ENCODE peak calls at places on chromosomes 2 and 18, in eight cellular contexts. L, O, Z, A, Q, I, N and E are unnamed samples. For H3K9me3, the result is how much of the 10 kb centered on the place peaks cover.

GRCh38 chr2:206442854-206443734 is at the start of gene ADAM23:
- DNase-seq in L (peak), O (no peak), Z (no peak), A (no peak), Q (peak), I (no peak), N (no peak), E (peak)

GRCh38 chr2:241949736-241950412 is 80.3 kb downstream of the RTP5 start:
- DNase-seq in L (no peak), O (no peak), Z (no peak), A (peak), Q (no peak), I (no peak), N (peak), E (no peak)

GRCh38 chr2:62740221-62740620 is 34.7 kb downstream of the EHBP1 start:
- DNase-seq in L (no peak), O (no peak), Z (no peak), A (no peak), Q (no peak), I (no peak), N (no peak), E (no peak)

GRCh38 chr2:46689993-46690392 is 210.6 kb downstream of the TMEM247 start:
- DNase-seq in L (no peak), O (no peak), Z (no peak), A (no peak), Q (no peak), I (no peak), N (no peak), E (no peak)

GRCh38 chr2:85430780-85431601 is 12.5 kb downstream of the SH2D6 start:
- DNase-seq in L (no peak), O (no peak), Z (no peak), A (peak), Q (no peak), I (no peak), N (no peak), E (no peak)

GRCh38 chr18:45626330-45627203 is 11.3 kb downstream of the SLC14A2 start:
- DNase-seq in L (no peak), O (no peak), Z (no peak), A (peak), Q (peak), I (no peak), N (no peak), E (no peak)

GRCh38 chr2:175854149-175854548 is 147.9 kb downstream of the LNPK start:
- DNase-seq in L (no peak), O (no peak), Z (no peak), A (no peak), Q (no peak), I (no peak), N (no peak), E (no peak)

GRCh38 chr18:73980289-73980979 is 167.2 kb downstream of the FBXO15 start:
- DNase-seq in L (no peak), O (peak), Z (no peak), A (no peak), Q (peak), I (no peak), N (no peak), E (no peak)

GRCh38 chr2:134431837-134432437 is 178.1 kb downstream of the MGAT5 start:
- DNase-seq in L (no peak), O (no peak), Z (no peak), A (no peak), Q (peak), I (no peak), N (no peak), E (no peak)

GRCh38 chr2:64086347-64087082 is 57.7 kb downstream of the PELI1 start:
- DNase-seq in L (no peak), O (no peak), Z (no peak), A (no peak), Q (no peak), I (no peak), N (no peak), E (no peak)

GRCh38 chr2:26567534-26567933 is 73.6 kb downstream of the CIB4 start:
- DNase-seq in L (no peak), O (no peak), Z (no peak), A (peak), Q (no peak), I (peak), N (no peak), E (no peak)

GRCh38 chr2:8767324-8767723 is 70.1 kb downstream of the KIDINS220 start:
- DNase-seq in L (no peak), O (peak), Z (no peak), A (no peak), Q (no peak), I (no peak), N (no peak), E (no peak)

GRCh38 chr2:200397785-200398184 is 91.3 kb downstream of the SPATS2L start:
- DNase-seq in L (no peak), O (no peak), Z (no peak), A (no peak), Q (peak), I (no peak), N (no peak), E (no peak)

GRCh38 chr18:74128114-74128513 is 19.5 kb downstream of the FBXO15 start:
- DNase-seq in L (no peak), O (no peak), Z (no peak), A (no peak), Q (no peak), I (no peak), N (no peak), E (no peak)

GRCh38 chr2:188292446-188293239 is 969 bp downstream of the GULP1 start:
- DNase-seq in L (peak), O (no peak), Z (no peak), A (peak), Q (peak), I (peak), N (peak), E (no peak)

GRCh38 chr2:62443471-62443870 is 62.5 kb downstream of the TMEM17 start:
- DNase-seq in L (no peak), O (no peak), Z (no peak), A (no peak), Q (no peak), I (no peak), N (no peak), E (no peak)

GRCh38 chr2:232929303-232930123 is 59.4 kb downstream of the SNORC start:
- DNase-seq in L (no peak), O (no peak), Z (no peak), A (no peak), Q (no peak), I (no peak), N (no peak), E (no peak)

GRCh38 chr2:43169091-43169936 is 57.1 kb downstream of the ZFP36L2 start:
- DNase-seq in L (peak), O (no peak), Z (peak), A (no peak), Q (no peak), I (peak), N (peak), E (peak)

GRCh38 chr18:30271716-30272115 is 770.8 kb downstream of the DSC3 start:
- DNase-seq in L (no peak), O (no peak), Z (no peak), A (no peak), Q (peak), I (no peak), N (no peak), E (no peak)

GRCh38 chr18:7152485-7152884 is 34.9 kb upstream of the LAMA1 start:
- DNase-seq in L (no peak), O (no peak), Z (no peak), A (no peak), Q (no peak), I (no peak), N (no peak), E (no peak)

GRCh38 chr2:30385327-30385726 is 61.7 kb upstream of the LCLAT1 start:
- DNase-seq in L (no peak), O (no peak), Z (no peak), A (no peak), Q (peak), I (no peak), N (no peak), E (no peak)

GRCh38 chr2:80086831-80087230 is 217.7 kb downstream of the LRRTM1 start:
- DNase-seq in L (no peak), O (no peak), Z (no peak), A (no peak), Q (no peak), I (no peak), N (no peak), E (no peak)

GRCh38 chr2:147488472-147488871 is 356.4 kb upstream of the ACVR2A start:
- DNase-seq in L (no peak), O (no peak), Z (no peak), A (no peak), Q (no peak), I (no peak), N (no peak), E (no peak)

GRCh38 chr2:230520061-230520874 is 104.3 kb downstream of the SP100 start:
- DNase-seq in L (no peak), O (no peak), Z (no peak), A (no peak), Q (no peak), I (no peak), N (no peak), E (no peak)

GRCh38 chr2:48131503-48132293 is 225.4 kb upstream of the FBXO11 start:
- DNase-seq in L (no peak), O (no peak), Z (no peak), A (no peak), Q (no peak), I (no peak), N (no peak), E (no peak)

GRCh38 chr2:231369580-231370428 is 25.7 kb upstream of the B3GNT7 start:
- DNase-seq in L (peak), O (no peak), Z (no peak), A (no peak), Q (no peak), I (no peak), N (no peak), E (no peak)

GRCh38 chr2:74715880-74716279 is 61.8 kb downstream of the SEMA4F start:
- DNase-seq in L (no peak), O (no peak), Z (no peak), A (no peak), Q (no peak), I (no peak), N (no peak), E (no peak)

GRCh38 chr2:117957616-117958015 is 56.3 kb downstream of the CCDC93 start:
- DNase-seq in L (no peak), O (no peak), Z (no peak), A (no peak), Q (peak), I (no peak), N (no peak), E (no peak)

GRCh38 chr2:96184188-96184587 is 24.4 kb downstream of the STARD7 start:
- DNase-seq in L (no peak), O (no peak), Z (no peak), A (no peak), Q (no peak), I (no peak), N (no peak), E (no peak)

GRCh38 chr2:173657996-173658717 is 303.5 kb downstream of the CDCA7 start:
- DNase-seq in L (no peak), O (peak), Z (no peak), A (no peak), Q (peak), I (no peak), N (no peak), E (no peak)

GRCh38 chr2:15159751-15160177 is 401.4 kb downstream of the NBAS start:
- DNase-seq in L (no peak), O (peak), Z (no peak), A (no peak), Q (peak), I (no peak), N (no peak), E (no peak)

GRCh38 chr18:74163019-74163656 is 14.8 kb downstream of the TIMM21 start:
- DNase-seq in L (no peak), O (no peak), Z (no peak), A (no peak), Q (peak), I (no peak), N (no peak), E (no peak)

GRCh38 chr2:27663160-27663462 is 303 bp downstream of the SUPT7L start:
- DNase-seq in L (peak), O (no peak), Z (no peak), A (no peak), Q (no peak), I (peak), N (peak), E (no peak)

GRCh38 chr2:27664245-27664574 is 521 bp downstream of the SLC4A1AP start:
- DNase-seq in L (no peak), O (no peak), Z (no peak), A (no peak), Q (no peak), I (no peak), N (no peak), E (no peak)

GRCh38 chr2:27661371-27661770 is 2.0 kb downstream of the SUPT7L start:
- DNase-seq in L (no peak), O (no peak), Z (no peak), A (no peak), Q (no peak), I (no peak), N (no peak), E (no peak)

GRCh38 chr2:27664622-27665363 is 1.1 kb downstream of the SLC4A1AP start:
- DNase-seq in L (no peak), O (no peak), Z (no peak), A (no peak), Q (no peak), I (no peak), N (no peak), E (no peak)

DNA sequence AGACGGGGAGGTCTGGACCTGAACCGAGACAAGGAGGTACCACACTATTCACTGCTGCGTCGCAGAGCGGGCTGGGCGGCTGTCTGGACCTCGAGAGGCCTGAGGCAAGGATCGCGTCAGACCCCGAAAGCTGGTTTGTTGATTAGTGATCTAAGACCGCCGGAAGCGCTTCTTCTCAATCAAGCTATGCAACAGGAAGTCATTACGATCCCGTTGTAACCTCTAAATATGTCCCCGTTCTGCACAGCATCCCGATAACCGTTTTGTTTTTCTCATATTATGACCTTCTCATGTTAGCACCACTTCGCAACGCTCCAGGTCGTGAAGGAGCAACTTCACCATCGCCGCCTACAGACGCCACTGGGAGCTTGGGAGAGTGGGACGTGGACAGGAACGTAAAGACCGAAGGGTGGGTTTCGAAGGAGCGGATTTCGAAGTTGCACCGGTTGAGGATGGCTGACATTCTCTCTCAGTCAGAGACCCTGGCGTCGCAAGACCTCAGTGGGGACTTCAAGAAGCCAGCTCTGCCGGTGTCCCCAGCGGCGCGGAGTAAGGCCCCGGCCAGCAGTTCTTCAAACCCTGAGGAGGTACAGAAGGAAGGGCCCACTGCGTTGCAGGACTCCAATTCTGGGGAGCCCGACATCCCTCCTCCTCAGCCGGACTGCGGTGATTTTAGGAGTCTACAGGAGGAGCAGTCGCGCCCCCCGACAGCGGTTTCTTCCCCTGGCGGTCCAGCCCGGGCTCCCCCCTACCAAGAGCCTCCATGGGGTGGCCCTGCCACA is at the start of the genes SLC4A1AP and SUPT7L:
- DNase-seq in L (peak), O (peak), Z (peak), A (peak), Q (peak), I (peak), N (peak), E (peak)
- TF ChIP-seq CTCF in L (peak), O (peak), Z (peak), A (no peak), Q (no peak), I (no peak), N (no peak), E (no peak)

GRCh38 chr2:10400002-10400401 is 48.1 kb downstream of the ODC1 start:
- DNase-seq in L (no peak), O (no peak), Z (no peak), A (no peak), Q (no peak), I (no peak), N (no peak), E (no peak)
- H3K27ac ChIP-seq in L (peak), O (no peak), Z (peak), A (no peak), Q (no peak), I (peak), N (peak), E (peak)

DNA sequence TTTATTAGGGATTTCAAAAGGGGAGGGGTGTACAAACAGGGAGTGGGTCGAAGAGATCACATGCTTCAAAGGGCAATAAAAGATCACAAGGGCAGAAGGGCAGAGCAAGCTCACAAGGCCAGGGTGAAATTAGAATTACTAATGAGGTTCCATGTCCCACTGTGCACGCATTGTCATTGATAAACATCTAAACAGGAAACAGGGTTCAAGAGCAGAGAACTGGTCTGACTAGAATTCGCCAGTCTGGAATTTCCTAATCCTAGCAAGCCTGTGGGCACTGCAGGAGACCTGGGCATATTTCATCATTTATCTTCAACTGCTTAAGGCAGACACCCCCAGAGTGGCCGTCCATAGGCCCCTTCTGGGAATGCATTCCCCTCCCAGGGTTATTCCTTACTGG is 408.2 kb downstream of the ZNF804A start:
- DNase-seq in L (no peak), O (no peak), Z (no peak), A (no peak), Q (no peak), I (no peak), N (no peak), E (no peak)
- H3K9me3 ChIP-seq in L (under half), O (half or more), Z (under half), A (under half), Q (under half), I (under half), N (under half), E (under half)

GRCh38 chr2:19123556-19123955 is 234.9 kb downstream of the OSR1 start:
- DNase-seq in L (no peak), O (no peak), Z (no peak), A (no peak), Q (no peak), I (no peak), N (no peak), E (no peak)

GRCh38 chr2:19120181-19120580 is 238.2 kb downstream of the OSR1 start:
- DNase-seq in L (no peak), O (no peak), Z (no peak), A (no peak), Q (peak), I (no peak), N (no peak), E (no peak)

GRCh38 chr2:19119326-19120001 is 239.0 kb downstream of the OSR1 start:
- DNase-seq in L (no peak), O (peak), Z (no peak), A (no peak), Q (peak), I (no peak), N (no peak), E (no peak)

GRCh38 chr2:19122220-19122619 is 236.2 kb downstream of the OSR1 start:
- DNase-seq in L (no peak), O (no peak), Z (no peak), A (no peak), Q (no peak), I (no peak), N (no peak), E (no peak)

DNA sequence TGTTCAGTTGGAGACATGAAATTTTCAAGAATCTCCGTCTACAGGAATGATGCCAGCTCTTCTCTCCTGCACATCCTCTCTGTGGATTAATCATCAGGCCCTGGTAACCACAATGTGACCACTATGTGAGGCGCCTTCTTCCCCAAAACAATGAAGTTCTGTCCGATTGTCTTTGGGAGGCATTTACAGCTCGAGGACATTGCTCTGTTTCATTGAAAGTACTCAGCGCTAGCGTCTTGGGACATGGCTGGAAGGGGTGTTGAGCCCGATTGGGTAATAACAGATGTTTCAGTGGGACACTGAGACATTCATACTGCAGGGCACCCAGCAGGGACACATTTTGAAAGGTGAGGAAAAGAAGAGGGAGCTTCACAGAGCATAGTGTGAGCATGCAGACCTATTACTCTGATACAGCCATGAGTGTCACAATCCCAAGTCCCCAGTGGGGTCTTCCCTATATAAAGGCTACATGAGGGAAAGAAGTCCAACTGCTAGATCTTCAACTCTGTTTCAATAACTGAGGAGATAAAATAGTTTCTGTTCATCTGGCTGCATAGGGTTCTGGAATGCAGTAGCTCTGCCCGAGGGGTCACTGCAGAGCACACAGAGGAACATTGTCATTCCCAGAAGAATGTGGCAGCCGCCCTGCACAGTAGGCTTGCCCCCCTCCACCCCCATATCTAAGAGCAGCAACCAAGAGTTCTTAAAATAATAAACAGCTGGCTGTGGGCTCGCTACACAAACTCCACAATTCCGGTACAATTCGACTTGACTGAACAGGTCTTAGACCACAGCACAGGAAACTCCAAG is 237.3 kb downstream of the OSR1 start:
- DNase-seq in L (no peak), O (peak), Z (no peak), A (no peak), Q (peak), I (no peak), N (no peak), E (no peak)
- TF ChIP-seq CTCF in L (no peak), O (no peak), Z (no peak), A (no peak), Q (no peak), I (no peak), N (peak), E (no peak)